ENCODE peak calls at places on chromosome 1, in five cellular contexts. T is stimulated activated CD4-positive, alpha-beta T cell treated with anti-CD3 and anti-CD28 coated beads, Interleukin-2, amount 100 ng/mL, for 48 hours; O is pons; C is stimulated activated naive CD4-positive, alpha-beta T cell; W is immature natural killer cell. I is an unnamed sample.

GRCh38 chr1:44220755-44221154 is 7.5 kb downstream of the DMAP1 start:
- DNase-seq in T (no peak), O (no peak), C (no peak), W (no peak), I (no peak)

GRCh38 chr1:210233495-210234253 is 1.1 kb downstream of the SERTAD4 start:
- DNase-seq in T (no peak), O (peak), C (no peak), W (peak), I (peak)

GRCh38 chr1:101187287-101187686 is 49.5 kb upstream of the S1PR1 start:
- DNase-seq in T (no peak), O (no peak), C (no peak), W (no peak), I (no peak)

GRCh38 chr1:66267211-66267940 is 266.6 kb upstream of the SGIP1 start:
- DNase-seq in T (no peak), O (no peak), C (no peak), W (no peak), I (no peak)

GRCh38 chr1:206859082-206859491 is 6.3 kb upstream of the IL20 start:
- DNase-seq in T (no peak), O (peak), C (peak), W (no peak), I (no peak)

GRCh38 chr1:147167361-147167760 is 4.9 kb downstream of the PRKAB2 start:
- DNase-seq in T (no peak), O (no peak), C (no peak), W (no peak), I (no peak)

GRCh38 chr1:234721476-234722266 is 111.7 kb upstream of the IRF2BP2 start:
- DNase-seq in T (no peak), O (peak), C (no peak), W (no peak), I (peak)

GRCh38 chr1:39657923-39658485 is 13.9 kb downstream of the NT5C1A start:
- DNase-seq in T (peak), O (peak), C (peak), W (peak), I (no peak)

GRCh38 chr1:88661188-88661587 is 22.9 kb upstream of the PKN2 start:
- DNase-seq in T (no peak), O (peak), C (peak), W (no peak), I (no peak)

GRCh38 chr1:67793562-67793961 is 39.7 kb downstream of the GNG12 start:
- DNase-seq in T (no peak), O (no peak), C (no peak), W (no peak), I (no peak)

GRCh38 chr1:164754088-164754600 is 195.2 kb downstream of the PBX1 start:
- DNase-seq in T (no peak), O (peak), C (no peak), W (no peak), I (peak)

GRCh38 chr1:1361982-1362423 is 3.6 kb upstream of the MXRA8 start:
- DNase-seq in T (no peak), O (no peak), C (no peak), W (no peak), I (peak)

GRCh38 chr1:21911205-21912001 is 25.7 kb downstream of the HSPG2 start:
- DNase-seq in T (no peak), O (no peak), C (no peak), W (no peak), I (no peak)

GRCh38 chr1:4653328-4653660 is 1.1 kb upstream of the AJAP1 start:
- DNase-seq in T (no peak), O (no peak), C (no peak), W (no peak), I (no peak)

GRCh38 chr1:32208891-32209309 is at the start of gene DCDC2B:
- DNase-seq in T (no peak), O (no peak), C (no peak), W (no peak), I (no peak)

GRCh38 chr1:6922096-6922931 is 137.1 kb downstream of the CAMTA1 start:
- DNase-seq in T (no peak), O (peak), C (no peak), W (no peak), I (peak)

GRCh38 chr1:179953974-179954493 is 576 bp upstream of the CEP350 start:
- DNase-seq in T (peak), O (no peak), C (no peak), W (no peak), I (peak)

GRCh38 chr1:44605904-44606615 is 68.2 kb downstream of the TMEM53 start:
- DNase-seq in T (no peak), O (no peak), C (no peak), W (no peak), I (no peak)

GRCh38 chr1:10803971-10804820 is 7.8 kb upstream of the CASZ1 start:
- DNase-seq in T (no peak), O (no peak), C (no peak), W (no peak), I (no peak)

GRCh38 chr1:229023651-229024295 is 247.1 kb upstream of the RAB4A start:
- DNase-seq in T (no peak), O (no peak), C (no peak), W (no peak), I (no peak)

GRCh38 chr1:240611619-240612490 is at the start of gene GREM2:
- DNase-seq in T (peak), O (peak), C (no peak), W (peak), I (peak)

GRCh38 chr1:230824571-230825060 is 43.7 kb downstream of the C1orf198 start:
- DNase-seq in T (no peak), O (no peak), C (no peak), W (no peak), I (no peak)

GRCh38 chr1:226675720-226676357 is 63.2 kb downstream of the ITPKB start:
- DNase-seq in T (no peak), O (no peak), C (no peak), W (no peak), I (peak)

GRCh38 chr1:3205815-3206214 is 136.8 kb downstream of the PRDM16 start:
- DNase-seq in T (no peak), O (no peak), C (no peak), W (no peak), I (no peak)

GRCh38 chr1:114390361-114390760 is 120.6 kb downstream of the TRIM33 start:
- DNase-seq in T (no peak), O (no peak), C (no peak), W (no peak), I (no peak)

GRCh38 chr1:154726443-154726842 is 118.5 kb upstream of the ADAR start:
- DNase-seq in T (no peak), O (no peak), C (no peak), W (no peak), I (no peak)

GRCh38 chr1:37047487-37047886 is 13.2 kb upstream of the GRIK3 start:
- DNase-seq in T (no peak), O (no peak), C (no peak), W (no peak), I (no peak)

GRCh38 chr1:166184897-166185296 is 18.1 kb upstream of the FAM78B start:
- DNase-seq in T (no peak), O (no peak), C (no peak), W (no peak), I (no peak)

GRCh38 chr1:109793089-109793485 is 29.4 kb upstream of the EPS8L3 start:
- DNase-seq in T (no peak), O (no peak), C (no peak), W (no peak), I (peak)

GRCh38 chr1:23273450-23274133 is 56.3 kb upstream of the HTR1D start:
- DNase-seq in T (no peak), O (no peak), C (no peak), W (no peak), I (no peak)

GRCh38 chr1:198829948-198830347 is 191.1 kb downstream of the PTPRC start:
- DNase-seq in T (no peak), O (peak), C (no peak), W (no peak), I (no peak)

GRCh38 chr1:116868386-116868785 is 41.3 kb upstream of the PTGFRN start:
- DNase-seq in T (no peak), O (no peak), C (no peak), W (no peak), I (no peak)

GRCh38 chr1:235468970-235469369 is 35.3 kb downstream of the B3GALNT2 start:
- DNase-seq in T (no peak), O (no peak), C (no peak), W (no peak), I (no peak)

I was measured in sigmoid colon.